ENCODE peak calls at places on chromosomes 13 and 19, in eight cellular contexts. D is AG04450; Q is tibial artery; B is CD8-positive, alpha-beta T cell; M is fibroblast of lung; H is heart left ventricle; A is A549; E is breast epithelium. L is an unnamed sample.

GRCh38 chr19:34316247-34316646 is 48.7 kb upstream of the GPI start:
- DNase-seq in M (no peak), A (no peak), Q (no peak), B (no peak), E (no peak), D (no peak), H (no peak), L (no peak)

GRCh38 chr19:4749870-4750269 is 26.2 kb upstream of the DPP9 start:
- DNase-seq in A (no peak), Q (no peak), B (no peak), E (no peak), H (no peak), D (no peak), M (no peak), L (no peak)

GRCh38 chr13:44605711-44606110 is 29.6 kb upstream of the TSC22D1 start:
- DNase-seq in H (no peak), E (no peak), A (no peak), D (no peak), M (no peak), Q (no peak), B (no peak), L (no peak)

GRCh38 chr13:46495647-46496046 is 57.3 kb upstream of the LRCH1 start:
- DNase-seq in A (no peak), Q (no peak), B (no peak), H (no peak), E (no peak), M (no peak), D (no peak), L (peak; percentile 30)

GRCh38 chr13:114142640-114143490 is 10.4 kb upstream of the RASA3 start:
- DNase-seq in H (peak; percentile 27), M (peak; percentile 63), Q (no peak), E (no peak), B (peak; percentile 66), A (no peak), D (no peak), L (peak; percentile 58)

GRCh38 chr19:56076413-56076998 is 44.6 kb downstream of the ZNF787 start:
- DNase-seq in H (no peak), M (peak; percentile 64), D (peak; percentile 15), Q (peak; percentile 69), E (no peak), B (peak; percentile 10), A (peak; percentile 70), L (peak; percentile 56)

GRCh38 chr13:110108348-110109139 is 198.4 kb downstream of the COL4A1 start:
- DNase-seq in B (no peak), A (peak; percentile 84), D (peak; percentile 73), M (peak; percentile 89), Q (peak; percentile 80), H (peak; percentile 88), E (peak; percentile 74), L (peak; percentile 89)

GRCh38 chr19:55809381-55810058 is 22.3 kb downstream of the NLRP11 start:
- DNase-seq in D (no peak), M (peak; percentile 5), B (no peak), E (no peak), Q (peak; percentile 35), A (peak; percentile 94), H (peak; percentile 37), L (peak; percentile 36)

GRCh38 chr19:51020988-51021651 is 1.6 kb upstream of the KLK10 start:
- DNase-seq in D (peak; percentile 7), H (no peak), B (no peak), A (peak; percentile 70), M (peak; percentile 56), E (peak; percentile 48), Q (no peak), L (peak; percentile 60)

GRCh38 chr13:113933901-113934300 is 40.0 kb downstream of the C13orf46 start:
- DNase-seq in H (no peak), D (no peak), Q (peak; percentile 18), M (no peak), A (no peak), E (no peak), B (no peak), L (no peak)

GRCh38 chr13:43816401-43816889 is 29.7 kb upstream of the ENOX1 start:
- DNase-seq in D (no peak), B (no peak), Q (no peak), E (no peak), H (no peak), M (no peak), A (no peak), L (no peak)

GRCh38 chr13:19927117-19927734 is 31.3 kb upstream of the ZMYM2 start:
- DNase-seq in D (no peak), E (no peak), A (peak; percentile 40), B (no peak), H (no peak), M (peak; percentile 55), Q (no peak), L (peak; percentile 48)

GRCh38 chr13:28129911-28130693 is 8.2 kb upstream of the PAN3 start:
- DNase-seq in A (no peak), D (no peak), M (peak; percentile 3), H (no peak), E (no peak), Q (no peak), B (no peak), L (peak; percentile 16)

GRCh38 chr13:28131646-28132045 is 6.7 kb upstream of the PAN3 start:
- DNase-seq in Q (no peak), A (no peak), H (no peak), M (no peak), E (no peak), D (no peak), B (no peak), L (no peak)

GRCh38 chr13:28128926-28129325 is 9.4 kb upstream of the PAN3 start:
- DNase-seq in D (no peak), A (no peak), M (no peak), Q (no peak), H (no peak), E (no peak), B (no peak), L (no peak)

DNA sequence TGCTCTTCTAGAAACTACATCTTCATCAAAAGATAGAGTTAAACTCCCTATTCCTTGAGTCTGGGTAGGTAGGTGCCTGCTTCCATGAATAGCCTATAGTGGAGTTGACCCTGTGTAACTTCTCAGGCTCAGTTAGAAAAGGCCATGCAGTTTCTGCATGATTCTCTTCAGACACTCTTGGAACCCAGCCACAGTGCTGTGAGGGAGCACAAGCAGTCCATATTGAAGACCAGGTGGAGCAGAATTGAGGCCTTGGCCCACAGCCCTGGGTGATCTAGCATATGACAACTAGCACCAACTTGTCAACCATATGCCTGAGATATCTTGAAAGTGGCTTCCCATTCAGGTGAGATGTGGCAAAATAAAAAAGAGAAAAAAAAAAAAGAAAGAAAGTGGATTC is 10.3 kb upstream of the PAN3 start:
- DNase-seq in E (no peak), M (no peak), A (no peak), D (no peak), Q (no peak), H (no peak), B (no peak), L (no peak)
- H3K4me3 ChIP-seq in E (no peak overlapping the region), M (no peak overlapping the region), A (no peak overlapping the region), D (no peak overlapping the region), Q (no peak overlapping the region), H (no peak overlapping the region), B (no peak overlapping the region), L (no peak overlapping the region)

GRCh38 chr19:48658483-48658882 is 12.5 kb upstream of the CA11 start:
- DNase-seq in B (no peak), D (no peak), E (no peak), Q (no peak), M (no peak), A (no peak), H (no peak), L (no peak)

GRCh38 chr19:48663667-48664066 is 9.2 kb downstream of the NTN5 start:
- DNase-seq in A (no peak), D (no peak), B (no peak), E (no peak), M (no peak), Q (no peak), H (no peak), L (no peak)

GRCh38 chr19:48661746-48662145 is 11.1 kb downstream of the NTN5 start:
- DNase-seq in Q (no peak), H (no peak), A (no peak), B (no peak), D (no peak), E (no peak), M (no peak), L (no peak)

GRCh38 chr19:48659768-48660167 is 13.0 kb downstream of the NTN5 start:
- DNase-seq in D (no peak), B (no peak), Q (no peak), H (no peak), M (no peak), E (no peak), A (peak; percentile 61), L (no peak)

DNA sequence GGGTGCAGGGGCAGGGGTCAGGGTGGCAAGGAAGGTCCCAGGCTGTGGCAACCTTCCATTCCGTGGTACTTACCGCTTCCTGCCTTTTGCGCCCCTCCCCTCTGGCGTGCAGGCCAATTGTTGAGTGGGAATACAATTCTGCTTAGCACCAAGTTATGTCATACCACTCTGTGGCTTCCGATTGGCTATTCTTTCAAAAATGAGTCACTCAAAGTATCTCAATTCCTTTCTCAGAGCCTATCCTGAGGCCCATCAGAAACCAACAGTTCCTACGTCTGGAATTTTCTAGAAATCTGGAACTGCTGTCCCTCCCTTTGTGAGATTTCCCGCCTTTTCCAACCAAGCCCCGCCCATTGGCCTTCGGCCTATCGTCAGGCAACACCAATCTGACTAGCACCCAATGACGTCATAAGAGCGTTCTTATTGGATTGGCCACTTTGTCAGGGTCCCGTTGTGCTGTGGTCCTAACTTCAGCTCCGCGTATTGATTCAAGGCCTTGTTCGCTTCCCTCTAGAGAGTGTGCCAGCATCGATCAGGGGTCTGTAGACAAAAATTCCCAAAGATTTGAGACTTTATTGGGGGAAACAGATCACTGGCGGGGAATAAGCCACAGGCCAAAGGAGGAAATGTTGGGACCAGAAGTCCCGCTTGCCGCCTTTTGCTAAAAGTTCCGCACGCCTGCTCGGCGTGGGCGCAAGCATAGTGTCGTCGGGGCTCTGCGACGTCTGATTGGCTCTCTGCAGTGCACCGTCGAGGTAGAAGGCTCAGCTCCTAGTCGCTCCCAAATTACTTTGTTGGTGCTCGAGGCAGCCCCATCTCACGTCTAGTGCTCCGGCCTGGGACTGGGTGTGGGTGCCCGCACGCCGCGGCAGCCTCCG is 11.7 kb downstream of the NTN5 start:
- DNase-seq in H (peak; percentile 92), E (peak; percentile 83), B (peak; percentile 53), D (no peak), M (peak; percentile 90), Q (peak; percentile 85), A (peak; percentile 96), L (peak; percentile 91)
- TF ChIP-seq CTCF in H (no peak), E (no peak), B (no peak), D (no peak), M (no peak), Q (no peak), A (no peak), L (no peak)

DNA sequence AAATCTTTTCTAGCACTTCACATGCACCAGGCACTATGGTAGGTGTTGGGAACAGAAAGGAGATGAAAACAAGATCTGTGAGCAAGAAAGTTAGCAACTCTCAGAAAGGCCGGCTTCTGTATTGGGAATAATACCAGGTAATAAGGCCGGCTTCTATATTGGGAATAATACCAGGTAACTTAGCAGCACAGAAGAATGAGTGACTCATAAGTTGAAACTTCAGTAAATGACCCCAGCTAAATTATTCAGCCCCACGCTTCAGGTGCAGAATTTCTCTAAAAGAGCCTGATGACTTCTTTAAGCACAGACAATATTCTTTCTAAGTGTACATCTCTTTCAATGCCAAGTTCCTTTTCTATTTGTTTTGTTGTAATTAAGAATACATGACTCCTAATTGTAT is 151.3 kb downstream of the MYO16 start:
- DNase-seq in Q (no peak), A (no peak), H (no peak), B (no peak), D (no peak), E (no peak), M (no peak), L (no peak)
- H3K4me3 ChIP-seq in Q (no peak overlapping the region), A (no peak overlapping the region), H (no peak overlapping the region), B (no peak overlapping the region), D (no peak overlapping the region), E (no peak overlapping the region), M (no peak overlapping the region), L (no peak overlapping the region)

GRCh38 chr13:37960427-37960826 is 90.9 kb upstream of the TRPC4 start:
- DNase-seq in A (no peak), D (no peak), E (no peak), B (no peak), M (no peak), H (no peak), Q (no peak), L (no peak)
- TF ChIP-seq CTCF in A (peak; percentile 7), D (peak; percentile 52), E (no peak), B (no peak), M (peak; percentile 15), H (no peak), Q (no peak), L (peak; percentile 30)